ENCODE peak calls at places on chromosomes 7 and 10, in seven cellular contexts. D is sigmoid colon, E is transverse colon, L is GM23338, T is breast epithelium, X is stomach, B is suprapubic skin. S is an unnamed sample. For H3K27me3, the result is how much of the 10 kb centered on the place peaks cover.

GRCh38 chr7:131154380-131154779 is 173.3 kb upstream of the MKLN1 start:
- DNase-seq in D (no peak), E (no peak), L (no peak), T (no peak), X (no peak), B (no peak), S (no peak)

GRCh38 chr10:627032-627992 is 62.2 kb downstream of the DIP2C start:
- DNase-seq in D (no peak), E (no peak), L (no peak), T (no peak), X (no peak), B (no peak), S (peak)

GRCh38 chr7:43283706-43284105 is 171.3 kb downstream of the HECW1 start:
- DNase-seq in D (no peak), E (no peak), L (no peak), T (no peak), X (no peak), B (no peak), S (no peak)

GRCh38 chr10:60467202-60467546 is 77.5 kb upstream of the ANK3 start:
- DNase-seq in D (no peak), E (no peak), L (no peak), T (no peak), X (no peak), B (no peak), S (no peak)

GRCh38 chr7:47782022-47782421 is 166.2 kb downstream of the PKD1L1 start:
- DNase-seq in D (no peak), E (no peak), L (no peak), T (no peak), X (no peak), B (no peak), S (no peak)

GRCh38 chr10:104315486-104315921 is 22.8 kb downstream of the ITPRIP start:
- DNase-seq in D (peak), E (no peak), L (no peak), T (no peak), X (no peak), B (peak), S (peak)

GRCh38 chr7:77326131-77326530 is 90.0 kb downstream of the GSAP start:
- DNase-seq in D (no peak), E (no peak), L (no peak), T (no peak), X (no peak), B (no peak), S (no peak)

GRCh38 chr7:38727184-38727940 is 96.2 kb upstream of the AMPH start:
- DNase-seq in D (no peak), E (no peak), L (no peak), T (no peak), X (no peak), B (no peak), S (no peak)

GRCh38 chr7:27091936-27092752 is 3.7 kb downstream of the HOXA1 start:
- DNase-seq in D (no peak), E (no peak), L (peak), T (no peak), X (no peak), B (no peak), S (no peak)

GRCh38 chr7:32378991-32379390 is 111.2 kb downstream of the LSM5 start:
- DNase-seq in D (no peak), E (no peak), L (peak), T (no peak), X (no peak), B (no peak), S (no peak)

GRCh38 chr7:24401628-24402593 is 117.9 kb downstream of the NPY start:
- DNase-seq in D (no peak), E (no peak), L (no peak), T (no peak), X (no peak), B (no peak), S (no peak)

GRCh38 chr10:68348265-68348741 is 15.6 kb upstream of the PBLD start:
- DNase-seq in D (no peak), E (peak), L (peak), T (no peak), X (peak), B (no peak), S (no peak)

GRCh38 chr10:88849224-88849623 is 2.4 kb downstream of the ANKRD22 start:
- DNase-seq in D (no peak), E (no peak), L (no peak), T (no peak), X (no peak), B (no peak), S (no peak)

GRCh38 chr10:47041401-47042198 is 130.4 kb downstream of the PTPN20 start:
- DNase-seq in D (peak), E (no peak), L (no peak), T (no peak), X (no peak), B (peak), S (no peak)

GRCh38 chr7:99392046-99392445 is 16.4 kb downstream of the PDAP1 start:
- DNase-seq in D (no peak), E (peak), L (no peak), T (no peak), X (no peak), B (no peak), S (no peak)

GRCh38 chr7:22992874-22993840 is 20.8 kb downstream of the HYCC1 start:
- DNase-seq in D (no peak), E (no peak), L (no peak), T (no peak), X (no peak), B (no peak), S (no peak)

GRCh38 chr10:116738359-116738738 is 4.0 kb downstream of the HSPA12A start:
- DNase-seq in D (no peak), E (no peak), L (no peak), T (no peak), X (no peak), B (no peak), S (no peak)

GRCh38 chr10:69232252-69232651 is 12.1 kb downstream of the HKDC1 start:
- DNase-seq in D (no peak), E (peak), L (peak), T (no peak), X (no peak), B (no peak), S (peak)

GRCh38 chr10:88408111-88408510 is 175.0 kb downstream of the RNLS start:
- DNase-seq in D (no peak), E (no peak), L (no peak), T (no peak), X (no peak), B (no peak), S (no peak)

GRCh38 chr10:97584798-97585438 is 729 bp downstream of the HOGA1 start:
- DNase-seq in D (no peak), E (no peak), L (no peak), T (no peak), X (no peak), B (no peak), S (peak)

GRCh38 chr10:59337254-59337653 is 25.1 kb downstream of the FAM13C start:
- DNase-seq in D (peak), E (peak), L (no peak), T (peak), X (peak), B (no peak), S (no peak)

GRCh38 chr10:13839430-13839986 is 252.7 kb downstream of the PRPF18 start:
- DNase-seq in D (peak), E (no peak), L (no peak), T (no peak), X (no peak), B (no peak), S (no peak)

GRCh38 chr7:105643384-105643783 is 62.1 kb upstream of the EFCAB10 start:
- DNase-seq in D (peak), E (no peak), L (peak), T (no peak), X (no peak), B (no peak), S (no peak)

GRCh38 chr7:154842608-154843007 is 160.3 kb downstream of the PAXIP1 start:
- DNase-seq in D (no peak), E (no peak), L (no peak), T (no peak), X (no peak), B (no peak), S (no peak)

GRCh38 chr7:154844499-154844898 is 158.4 kb downstream of the PAXIP1 start:
- DNase-seq in D (no peak), E (no peak), L (no peak), T (no peak), X (no peak), B (no peak), S (no peak)

GRCh38 chr7:154840086-154840485 is 162.8 kb downstream of the PAXIP1 start:
- DNase-seq in D (no peak), E (no peak), L (no peak), T (no peak), X (no peak), B (no peak), S (no peak)

GRCh38 chr7:154843670-154844237 is 159.2 kb downstream of the PAXIP1 start:
- DNase-seq in D (no peak), E (no peak), L (no peak), T (no peak), X (no peak), B (no peak), S (no peak)

GRCh38 chr7:154841731-154842331 is 161.1 kb downstream of the PAXIP1 start:
- DNase-seq in D (no peak), E (no peak), L (no peak), T (no peak), X (peak), B (no peak), S (no peak)
- H3K27me3 ChIP-seq in D (under half), E (under half), L (under half), T (under half), X (under half), B (under half), S (under half)

DNA sequence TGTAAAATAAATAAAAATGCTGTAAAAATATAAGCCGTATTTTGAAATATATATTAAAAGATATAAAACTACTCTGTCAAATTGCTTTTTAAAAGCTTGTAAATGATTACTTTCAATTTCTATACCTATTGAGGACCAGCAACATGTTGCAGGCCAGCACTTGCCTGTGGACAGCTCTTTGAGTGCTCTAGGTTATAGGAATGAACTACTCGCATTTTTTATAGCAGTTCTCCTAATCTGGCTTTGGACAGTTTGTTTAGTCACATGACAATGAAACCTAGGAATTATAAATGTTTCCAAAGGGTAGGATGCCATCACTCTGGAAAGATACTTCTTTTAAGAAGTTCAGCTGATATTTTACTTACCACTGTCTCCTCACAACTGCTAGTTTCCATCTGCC is 117.7 kb upstream of the PTPRZ1 start:
- DNase-seq in D (no peak), E (no peak), L (no peak), T (no peak), X (no peak), B (no peak), S (no peak)
- TF ChIP-seq POLR2AphosphoS5 in D (no peak), E (no peak), L (no peak), T (no peak), X (no peak), B (no peak), S (no peak)

DNA sequence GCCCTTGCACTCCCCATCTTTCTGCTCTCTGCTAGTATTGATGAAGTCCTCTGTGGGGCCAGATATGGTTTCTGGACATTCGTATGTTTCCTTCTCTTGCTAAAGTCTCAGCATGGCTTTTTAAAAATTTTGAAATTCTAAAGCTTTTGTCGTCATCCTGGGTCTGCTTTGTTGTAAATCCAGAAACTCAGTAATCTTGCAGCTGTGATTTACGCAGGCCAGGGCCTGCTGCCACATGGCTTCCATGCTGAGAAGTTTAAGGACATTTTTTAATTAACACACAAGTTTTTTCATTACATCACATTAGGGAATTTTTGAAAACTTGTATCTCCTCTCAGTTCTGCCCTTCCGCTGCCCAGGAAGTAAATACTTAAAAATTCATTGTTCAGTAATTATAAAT is 686.1 kb upstream of the IGFBP3 start:
- DNase-seq in D (no peak), E (no peak), L (no peak), T (no peak), X (no peak), B (no peak), S (no peak)
- H3K4me3 ChIP-seq in D (no peak), E (no peak), L (no peak), T (no peak), X (no peak), B (no peak), S (no peak)

GRCh38 chr10:70474780-70475179 is 3.8 kb upstream of the PALD1 start:
- DNase-seq in D (no peak), E (no peak), L (no peak), T (no peak), X (no peak), B (no peak), S (no peak)

GRCh38 chr10:70478191-70479160 is at the start of gene PALD1:
- DNase-seq in D (peak), E (peak), L (peak), T (peak), X (peak), B (peak), S (peak)

GRCh38 chr10:70477661-70478162 is 855 bp upstream of the PALD1 start:
- DNase-seq in D (no peak), E (peak), L (peak), T (no peak), X (no peak), B (no peak), S (peak)

GRCh38 chr10:70475661-70476060 is 2.9 kb upstream of the PALD1 start:
- DNase-seq in D (no peak), E (no peak), L (no peak), T (no peak), X (no peak), B (no peak), S (no peak)

DNA sequence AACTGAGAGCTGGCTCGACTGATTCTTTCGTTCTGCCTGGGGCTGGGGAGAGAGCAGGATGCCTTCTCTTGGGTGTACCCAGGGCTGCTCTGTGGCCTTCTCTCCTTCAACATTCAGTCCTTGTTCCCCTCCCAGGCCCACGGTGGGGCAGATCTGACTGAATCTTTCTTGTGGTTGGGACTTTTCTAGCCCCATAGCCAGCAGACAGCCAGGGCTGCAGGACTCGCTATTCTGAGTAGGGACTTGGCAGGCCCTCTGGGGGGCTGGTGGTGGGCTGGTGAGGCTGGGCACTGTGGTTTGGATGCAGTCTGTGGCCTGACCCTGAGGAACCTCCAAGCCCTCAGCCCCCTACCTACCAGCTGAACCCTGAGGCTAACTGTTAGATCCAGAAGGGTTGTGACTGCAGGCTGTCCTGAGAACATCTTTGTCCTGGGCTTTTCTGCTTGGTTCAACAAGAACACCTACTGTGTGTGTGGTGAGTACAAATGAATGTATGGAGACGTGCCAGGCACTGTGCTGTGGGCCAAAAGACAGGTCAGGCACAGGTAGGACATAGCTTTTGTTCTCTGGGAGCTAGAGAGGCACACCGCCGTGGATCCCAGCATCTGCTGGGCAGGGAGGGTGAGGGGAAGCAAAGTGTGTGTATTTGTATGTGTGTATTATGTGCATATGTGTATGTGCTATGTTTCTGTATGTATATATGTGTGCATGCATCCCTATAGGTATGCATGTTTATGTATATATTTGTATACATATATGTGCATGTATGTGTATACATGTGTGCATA is 2.1 kb upstream of the PALD1 start:
- DNase-seq in D (no peak), E (no peak), L (no peak), T (no peak), X (no peak), B (peak), S (no peak)
- H3K27me3 ChIP-seq in D (under half), E (under half), L (under half), T (under half), X (under half), B (under half), S (under half)

GRCh38 chr7:235576-236395 is 43.4 kb downstream of the FAM20C start:
- DNase-seq in D (peak), E (no peak), L (no peak), T (peak), X (peak), B (no peak), S (no peak)
- TF ChIP-seq POLR2AphosphoS5 in D (peak), E (no peak), L (no peak), T (no peak), X (peak), B (no peak), S (no peak)

DNA sequence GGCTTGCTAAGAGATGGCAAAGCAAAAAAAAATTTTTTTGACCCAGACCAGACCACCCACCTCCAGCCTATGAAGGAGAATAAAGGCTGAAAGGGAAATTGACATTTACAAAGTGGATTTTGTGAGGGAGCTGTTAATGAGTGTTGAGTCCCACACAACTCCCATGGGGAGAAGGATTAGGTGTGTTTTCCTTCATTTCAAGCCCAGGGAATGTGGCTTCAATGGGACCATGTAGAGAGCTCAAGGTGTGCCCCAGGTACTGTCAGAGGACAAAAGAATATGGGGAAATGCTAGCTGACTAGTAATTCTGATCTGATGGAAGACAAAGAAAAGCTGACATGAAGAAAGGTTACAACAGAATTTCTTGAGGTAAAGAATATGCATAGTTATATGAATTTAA is 48.8 kb upstream of the COL1A2 start:
- DNase-seq in D (no peak), E (no peak), L (no peak), T (no peak), X (no peak), B (no peak), S (no peak)
- H3K4me3 ChIP-seq in D (no peak), E (no peak), L (no peak), T (no peak), X (no peak), B (no peak), S (no peak)

GRCh38 chr10:33331020-33331557 is 3.4 kb downstream of the NRP1 start:
- DNase-seq in D (no peak), E (no peak), L (no peak), T (no peak), X (no peak), B (no peak), S (no peak)
- H3K27me3 ChIP-seq in D (under half), E (under half), L (under half), T (under half), X (under half), B (under half), S (under half)

GRCh38 chr10:63058236-63058635 is 74.9 kb upstream of the NRBF2 start:
- DNase-seq in D (no peak), E (no peak), L (no peak), T (no peak), X (no peak), B (no peak), S (no peak)

GRCh38 chr10:63052083-63052482 is 81.0 kb upstream of the NRBF2 start:
- DNase-seq in D (no peak), E (no peak), L (no peak), T (no peak), X (no peak), B (no peak), S (no peak)

GRCh38 chr10:63057509-63057908 is 75.6 kb upstream of the NRBF2 start:
- DNase-seq in D (no peak), E (no peak), L (peak), T (no peak), X (no peak), B (no peak), S (no peak)

GRCh38 chr10:63055705-63056104 is 77.4 kb upstream of the NRBF2 start:
- DNase-seq in D (no peak), E (no peak), L (no peak), T (no peak), X (no peak), B (no peak), S (no peak)

DNA sequence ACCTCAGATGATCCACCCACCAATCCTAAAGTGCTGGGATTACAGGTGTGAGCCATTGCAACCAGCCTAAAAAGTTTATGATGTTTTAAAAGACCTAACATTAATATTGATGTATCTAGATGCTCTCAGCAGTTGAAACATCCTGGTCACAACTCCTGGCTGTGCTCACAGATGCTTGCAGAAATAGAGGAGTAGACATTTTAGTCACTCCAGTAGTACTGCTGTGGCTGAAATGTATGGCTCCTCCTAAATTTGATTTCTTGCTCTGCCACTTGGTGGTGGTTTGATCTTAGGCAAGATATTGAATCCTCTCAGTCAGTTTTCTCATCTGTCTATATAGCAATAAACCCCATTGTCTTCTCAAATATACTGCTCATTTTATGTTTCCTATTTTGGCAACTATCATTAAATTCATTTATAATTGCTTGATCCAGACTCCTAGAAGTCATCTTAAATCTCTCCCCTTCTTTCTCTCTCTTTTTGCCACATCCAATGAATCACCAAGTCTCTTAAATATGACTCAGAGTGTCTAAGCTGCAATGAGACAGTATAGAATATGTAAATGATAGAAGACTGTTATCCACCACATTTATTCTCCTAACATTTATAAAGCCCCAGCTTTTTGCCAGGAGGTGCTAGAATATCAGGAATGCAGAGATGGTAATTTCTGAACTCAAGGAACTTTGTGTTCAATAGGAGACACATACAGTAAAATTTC is 78.1 kb upstream of the NRBF2 start:
- DNase-seq in D (no peak), E (no peak), L (no peak), T (no peak), X (no peak), B (no peak), S (no peak)
- TF ChIP-seq POLR2AphosphoS5 in D (no peak), E (no peak), L (no peak), T (no peak), X (no peak), B (no peak), S (no peak)

GRCh38 chr7:128108129-128108528 is 76.9 kb upstream of the LRRC4 start:
- DNase-seq in D (peak), E (no peak), L (no peak), T (no peak), X (no peak), B (peak), S (peak)

GRCh38 chr7:128110641-128111365 is 79.6 kb upstream of the LRRC4 start:
- DNase-seq in D (peak), E (no peak), L (no peak), T (no peak), X (no peak), B (peak), S (peak)

GRCh38 chr7:128112018-128112780 is 81.0 kb upstream of the LRRC4 start:
- DNase-seq in D (peak), E (no peak), L (no peak), T (no peak), X (no peak), B (peak), S (peak)

GRCh38 chr7:128106840-128107239 is 75.6 kb upstream of the LRRC4 start:
- DNase-seq in D (peak), E (no peak), L (no peak), T (no peak), X (no peak), B (no peak), S (peak)

GRCh38 chr7:128108641-128109423 is 77.6 kb upstream of the LRRC4 start:
- DNase-seq in D (peak), E (no peak), L (no peak), T (no peak), X (no peak), B (peak), S (peak)
- H3K4me3 ChIP-seq in D (no peak), E (no peak), L (no peak), T (no peak), X (no peak), B (no peak), S (no peak)

GRCh38 chr10:71547290-71547689 is 150.6 kb downstream of the CDH23 start:
- DNase-seq in D (no peak), E (no peak), L (no peak), T (no peak), X (peak), B (no peak), S (no peak)
- H3K27me3 ChIP-seq in D (under half), E (under half), L (under half), T (under half), X (under half), B (under half), S (under half)

S was measured in spleen.